ENCODE peak calls at places on chromosomes 6 and 20, in seven cellular contexts. F is upper lobe of right lung; Q is nephron progenitor cell; H is omental fat pad; S is CD4-positive, alpha-beta memory T cell; G is stimulated activated CD4-positive, alpha-beta T cell treated with anti-CD3 and anti-CD28 coated beads, Interleukin-1b, Interleukin-23, amount 100 ng/mL, for 24 hours; I is HTR-8/SVneo. W is an unnamed sample.

GRCh38 chr6:3213334-3213695 is 14.1 kb downstream of the TUBB2B start:
- DNase-seq in G (no peak), Q (no peak), I (no peak), H (no peak), S (no peak), F (no peak), W (no peak)

GRCh38 chr6:72425003-72425681 is 196.7 kb upstream of the KCNQ5 start:
- DNase-seq in Q (no peak), S (no peak), G (no peak), H (no peak), I (peak; percentile 18), F (no peak), W (no peak)

GRCh38 chr6:166268431-166268830 is 39.8 kb downstream of the PRR18 start:
- DNase-seq in I (no peak), Q (no peak), S (no peak), G (no peak), H (no peak), F (no peak), W (no peak)

GRCh38 chr6:89260832-89261231 is 43.7 kb upstream of the GABRR1 start:
- DNase-seq in H (no peak), G (no peak), Q (no peak), I (peak; percentile 18), S (no peak), F (no peak), W (peak; percentile 22)

GRCh38 chr20:14415492-14415891 is 78.1 kb upstream of the FLRT3 start:
- DNase-seq in F (no peak), I (no peak), Q (no peak), H (no peak), S (no peak), G (no peak), W (peak; percentile 73)

GRCh38 chr6:44016131-44016870 is 111.0 kb downstream of the MRPL14 start:
- DNase-seq in I (no peak), F (peak; percentile 27), S (no peak), G (no peak), H (peak; percentile 14), Q (no peak), W (peak; percentile 90)

GRCh38 chr6:3755637-3756515 is 4.4 kb upstream of the PXDC1 start:
- DNase-seq in Q (no peak), G (no peak), S (no peak), I (no peak), F (no peak), H (no peak), W (no peak)

GRCh38 chr20:41048475-41049242 is 20.0 kb downstream of the TOP1 start:
- DNase-seq in S (no peak), I (no peak), F (no peak), H (no peak), Q (no peak), G (no peak), W (no peak)

GRCh38 chr6:24840187-24840586 is 41.5 kb upstream of the ARMH2 start:
- DNase-seq in I (no peak), S (no peak), H (no peak), Q (no peak), G (no peak), F (no peak), W (no peak)

GRCh38 chr20:36854343-36855240 is 21.3 kb upstream of the TLDC2 start:
- DNase-seq in I (no peak), G (no peak), Q (no peak), S (no peak), H (no peak), F (no peak), W (no peak)

GRCh38 chr20:24951536-24952047 is 2.5 kb downstream of the CST7 start:
- DNase-seq in Q (no peak), S (no peak), F (peak; percentile 54), H (no peak), G (no peak), I (no peak), W (no peak)

GRCh38 chr6:81749704-81750103 is 2.8 kb downstream of the TENT5A start:
- DNase-seq in H (no peak), Q (no peak), S (no peak), G (no peak), I (no peak), F (no peak), W (peak; percentile 4)